ENCODE peak calls at places on chromosome 21, in eight cellular contexts. D is transverse colon; J is left lung; V is tibial artery; U is gastrocnemius medialis; Y is CD8-positive, alpha-beta T cell; N is aorta; B is PC-9. P is an unnamed sample. For H3K4me1, the result is how much of the 10 kb centered on the place peaks cover.

GRCh38 chr21:44713846-44714245 is 2.5 kb upstream of the TSPEAR start:
- DNase-seq in D (no peak), J (no peak), V (no peak), U (no peak), Y (no peak), N (no peak), B (no peak), P (peak)

GRCh38 chr21:32806810-32807386 is 35.3 kb upstream of the PAXBP1 start:
- DNase-seq in D (no peak), J (no peak), V (no peak), U (no peak), Y (no peak), N (no peak), B (no peak), P (no peak)

GRCh38 chr21:44751186-44751798 is 39.9 kb upstream of the TSPEAR start:
- DNase-seq in D (no peak), J (no peak), V (no peak), U (no peak), Y (no peak), N (no peak), B (no peak), P (no peak)

GRCh38 chr21:45998276-45998701 is 16.7 kb downstream of the COL6A1 start:
- DNase-seq in D (no peak), J (peak), V (peak), U (no peak), Y (no peak), N (peak), B (no peak), P (no peak)

GRCh38 chr21:44723177-44724131 is 12.1 kb upstream of the TSPEAR start:
- DNase-seq in D (no peak), J (no peak), V (no peak), U (no peak), Y (no peak), N (no peak), B (no peak), P (no peak)

GRCh38 chr21:45098867-45099266 is 24.5 kb downstream of the ADARB1 start:
- DNase-seq in D (no peak), J (no peak), V (no peak), U (no peak), Y (no peak), N (no peak), B (no peak), P (no peak)

GRCh38 chr21:29022141-29022540 is 2.3 kb upstream of the USP16 start:
- DNase-seq in D (no peak), J (no peak), V (no peak), U (no peak), Y (no peak), N (no peak), B (no peak), P (no peak)

GRCh38 chr21:32728455-32729237 is 833 bp upstream of the SYNJ1 start:
- DNase-seq in D (no peak), J (no peak), V (no peak), U (no peak), Y (no peak), N (no peak), B (no peak), P (no peak)

GRCh38 chr21:45234127-45234526 is 53.6 kb downstream of the POFUT2 start:
- DNase-seq in D (no peak), J (no peak), V (no peak), U (no peak), Y (no peak), N (no peak), B (no peak), P (no peak)

GRCh38 chr21:25464275-25464674 is 143.0 kb downstream of the MRPL39 start:
- DNase-seq in D (no peak), J (no peak), V (no peak), U (no peak), Y (no peak), N (no peak), B (no peak), P (no peak)

GRCh38 chr21:45256912-45257672 is 30.6 kb downstream of the POFUT2 start:
- DNase-seq in D (no peak), J (no peak), V (peak), U (no peak), Y (no peak), N (no peak), B (no peak), P (no peak)

GRCh38 chr21:31727181-31727580 is 4.7 kb downstream of the SCAF4 start:
- DNase-seq in D (no peak), J (no peak), V (no peak), U (no peak), Y (no peak), N (no peak), B (no peak), P (no peak)

GRCh38 chr21:44529503-44530125 is 10.4 kb downstream of the KRTAP10-1 start:
- DNase-seq in D (no peak), J (peak), V (peak), U (no peak), Y (no peak), N (peak), B (no peak), P (peak)

GRCh38 chr21:23936224-23936623 is 1671.1 kb downstream of the MRPL39 start:
- DNase-seq in D (no peak), J (no peak), V (no peak), U (no peak), Y (no peak), N (no peak), B (no peak), P (no peak)

GRCh38 chr21:26933448-26933847 is 33.4 kb downstream of the ADAMTS5 start:
- DNase-seq in D (no peak), J (no peak), V (no peak), U (no peak), Y (no peak), N (no peak), B (no peak), P (no peak)

GRCh38 chr21:46247699-46248460 is 19.3 kb upstream of the LSS start:
- DNase-seq in D (no peak), J (no peak), V (no peak), U (no peak), Y (no peak), N (no peak), B (no peak), P (no peak)

GRCh38 chr21:45390121-45390751 is 14.7 kb upstream of the COL18A1 start:
- DNase-seq in D (no peak), J (no peak), V (peak), U (peak), Y (no peak), N (peak), B (no peak), P (peak)

GRCh38 chr21:45002381-45003204 is 62.8 kb downstream of the SLX9 start:
- DNase-seq in D (no peak), J (no peak), V (peak), U (peak), Y (no peak), N (peak), B (no peak), P (no peak)

GRCh38 chr21:21614966-21615365 is 616.8 kb downstream of the NCAM2 start:
- DNase-seq in D (no peak), J (no peak), V (no peak), U (no peak), Y (no peak), N (no peak), B (no peak), P (no peak)

GRCh38 chr21:25970254-25970930 is 200.2 kb downstream of the APP start:
- DNase-seq in D (no peak), J (no peak), V (no peak), U (no peak), Y (no peak), N (no peak), B (no peak), P (no peak)

GRCh38 chr21:34924194-34924593 is 124.9 kb downstream of the RUNX1 start:
- DNase-seq in D (no peak), J (no peak), V (no peak), U (no peak), Y (no peak), N (no peak), B (no peak), P (no peak)

GRCh38 chr21:46334351-46335140 is 10.6 kb downstream of the PCNT start:
- DNase-seq in D (no peak), J (no peak), V (no peak), U (no peak), Y (no peak), N (peak), B (no peak), P (no peak)

GRCh38 chr21:45302082-45303061 is 14.7 kb upstream of the POFUT2 start:
- DNase-seq in D (peak), J (peak), V (peak), U (peak), Y (peak), N (peak), B (no peak), P (peak)

GRCh38 chr21:37220433-37220980 is 46.6 kb downstream of the VPS26C start:
- DNase-seq in D (peak), J (no peak), V (no peak), U (no peak), Y (no peak), N (no peak), B (no peak), P (no peak)

GRCh38 chr21:37245151-37245550 is 22.0 kb downstream of the VPS26C start:
- DNase-seq in D (no peak), J (no peak), V (no peak), U (no peak), Y (no peak), N (no peak), B (no peak), P (no peak)

GRCh38 chr21:45874716-45875415 is 106.7 kb upstream of the COL6A1 start:
- DNase-seq in D (peak), J (peak), V (peak), U (peak), Y (no peak), N (peak), B (peak), P (peak)

GRCh38 chr21:18030248-18030647 is 211.1 kb upstream of the C21orf91 start:
- DNase-seq in D (no peak), J (no peak), V (no peak), U (no peak), Y (no peak), N (no peak), B (no peak), P (no peak)

GRCh38 chr21:34276711-34277425 is 86.9 kb upstream of the KCNE2 start:
- DNase-seq in D (no peak), J (no peak), V (no peak), U (no peak), Y (no peak), N (no peak), B (no peak), P (no peak)

GRCh38 chr21:45048026-45048698 is 26.2 kb upstream of the ADARB1 start:
- DNase-seq in D (no peak), J (no peak), V (no peak), U (no peak), Y (no peak), N (no peak), B (no peak), P (no peak)

GRCh38 chr21:34770581-34770980 is 101.8 kb downstream of the CLIC6 start:
- DNase-seq in D (no peak), J (no peak), V (no peak), U (no peak), Y (no peak), N (no peak), B (no peak), P (no peak)

GRCh38 chr21:22174746-22175145 is 1176.5 kb downstream of the NCAM2 start:
- DNase-seq in D (no peak), J (no peak), V (no peak), U (no peak), Y (no peak), N (no peak), B (no peak), P (no peak)

GRCh38 chr21:34808569-34809204 is 139.9 kb downstream of the CLIC6 start:
- DNase-seq in D (no peak), J (no peak), V (no peak), U (peak), Y (no peak), N (no peak), B (no peak), P (no peak)

GRCh38 chr21:45292399-45293213 is 4.9 kb upstream of the POFUT2 start:
- DNase-seq in D (peak), J (peak), V (peak), U (peak), Y (peak), N (peak), B (peak), P (peak)

GRCh38 chr21:41899431-41900202 is 20.5 kb upstream of the PRDM15 start:
- DNase-seq in D (no peak), J (no peak), V (no peak), U (no peak), Y (no peak), N (no peak), B (no peak), P (no peak)
- H3K27ac ChIP-seq in D (no peak), J (no peak), V (no peak), U (no peak), Y (no peak), N (no peak), B (no peak), P (no peak)

DNA sequence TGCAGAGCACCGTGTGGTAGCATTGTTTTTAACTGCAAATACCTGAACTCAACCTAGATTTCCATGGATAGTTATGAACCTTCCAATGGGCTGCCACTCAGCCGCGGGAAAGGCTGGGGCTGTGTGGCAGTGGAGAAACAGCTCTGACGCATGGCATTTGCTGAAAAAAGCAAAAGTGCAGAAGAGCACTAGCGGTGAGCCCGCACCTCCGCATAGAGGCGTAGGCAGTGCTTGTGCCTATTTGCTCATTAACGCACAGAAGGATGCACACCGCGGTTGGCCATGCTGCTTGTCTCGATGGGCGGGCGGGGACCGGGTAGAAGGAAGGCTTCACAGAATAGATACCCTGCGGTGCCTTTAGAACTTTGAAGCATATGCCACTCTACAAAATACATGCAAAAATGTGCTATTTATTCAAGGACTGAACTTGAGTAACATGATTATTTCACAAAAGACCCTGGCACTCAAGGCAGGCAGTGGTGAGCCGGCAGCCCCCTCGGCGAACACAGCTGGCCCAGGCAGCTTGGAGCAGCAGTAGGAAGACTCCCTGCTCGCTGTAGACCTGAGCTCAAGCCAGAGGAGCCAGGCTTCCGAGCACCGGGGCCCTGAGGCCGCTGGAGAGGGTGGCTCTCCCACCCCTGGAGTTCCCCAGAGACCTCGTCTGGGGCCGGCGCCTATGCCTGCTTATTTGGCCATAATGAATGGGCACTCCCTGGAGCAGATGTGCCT is 71.6 kb downstream of the SIK1 start:
- DNase-seq in D (no peak), J (no peak), V (no peak), U (no peak), Y (no peak), N (no peak), B (no peak), P (no peak)
- H3K4me3 ChIP-seq in D (no peak), J (no peak), V (no peak), U (no peak), Y (no peak), N (no peak), B (no peak), P (no peak)

GRCh38 chr21:15355066-15355465 is 290.3 kb upstream of the NRIP1 start:
- DNase-seq in D (no peak), J (no peak), V (no peak), U (no peak), Y (no peak), N (no peak), B (no peak), P (no peak)
- H3K4me1 ChIP-seq in D (under half), J (under half), V (under half), U (under half), Y (under half), N (under half), B (under half), P (under half)

GRCh38 chr21:36183144-36183795 is 26.6 kb downstream of the DOP1B start:
- DNase-seq in D (no peak), J (no peak), V (no peak), U (no peak), Y (no peak), N (no peak), B (peak), P (no peak)

GRCh38 chr21:36175771-36176565 is 19.3 kb downstream of the DOP1B start:
- DNase-seq in D (no peak), J (no peak), V (no peak), U (no peak), Y (no peak), N (no peak), B (no peak), P (no peak)

GRCh38 chr21:36180963-36181362 is 24.3 kb downstream of the DOP1B start:
- DNase-seq in D (no peak), J (no peak), V (no peak), U (no peak), Y (no peak), N (no peak), B (no peak), P (no peak)

GRCh38 chr21:36178349-36178748 is 21.7 kb downstream of the DOP1B start:
- DNase-seq in D (no peak), J (no peak), V (no peak), U (no peak), Y (no peak), N (no peak), B (no peak), P (no peak)

DNA sequence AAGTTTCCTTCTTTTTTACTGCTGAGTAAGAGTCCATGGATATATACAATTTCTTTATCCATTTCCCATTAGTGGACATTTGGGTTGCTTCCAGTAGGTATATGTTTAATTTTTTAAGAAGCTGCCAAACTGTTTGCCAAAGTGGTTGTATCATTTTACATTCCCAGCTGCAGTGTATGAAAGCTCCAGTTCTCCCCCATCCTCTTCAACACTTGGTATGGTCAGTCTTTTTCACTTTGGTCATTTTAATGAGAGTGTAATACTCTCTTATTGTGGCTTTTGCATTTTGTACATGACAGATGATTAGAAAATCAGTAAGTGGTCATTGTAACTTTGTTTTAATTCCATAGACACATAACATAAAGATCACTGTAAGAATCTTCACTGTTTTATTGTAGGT is 22.5 kb downstream of the DOP1B start:
- DNase-seq in D (no peak), J (no peak), V (no peak), U (no peak), Y (no peak), N (no peak), B (no peak), P (no peak)
- H3K27ac ChIP-seq in D (no peak), J (no peak), V (no peak), U (no peak), Y (no peak), N (no peak), B (no peak), P (no peak)

DNA sequence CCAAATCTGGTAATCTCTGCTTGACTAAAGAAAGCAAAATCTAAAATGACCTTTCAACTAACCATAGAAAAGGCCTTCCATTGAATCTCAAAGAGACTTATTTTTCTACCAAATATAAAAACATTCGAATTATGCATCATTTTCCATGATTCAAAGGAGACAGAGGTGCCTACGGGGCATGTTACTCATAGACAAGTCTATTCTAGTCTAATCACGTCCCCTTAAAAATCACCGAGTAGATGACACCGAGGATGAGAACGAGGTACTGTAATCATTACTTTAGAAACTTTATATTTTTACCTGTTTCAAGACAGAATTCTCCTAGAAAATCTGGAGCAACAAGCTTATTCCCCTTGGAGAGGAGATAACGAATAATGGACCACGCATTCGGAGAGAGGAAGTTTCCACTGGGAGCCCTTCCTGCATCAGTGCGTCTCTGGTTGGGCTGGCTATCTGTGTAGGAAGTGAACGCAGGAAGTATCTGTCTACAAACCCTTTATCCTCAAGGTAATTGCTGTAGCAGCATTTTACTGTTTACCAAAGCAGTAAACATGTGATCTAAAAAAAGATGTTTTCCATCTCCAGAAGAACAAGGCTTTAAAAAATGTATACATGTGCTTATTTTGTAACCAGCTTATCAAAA is 9.5 kb downstream of the ERG start:
- DNase-seq in D (no peak), J (no peak), V (no peak), U (no peak), Y (no peak), N (no peak), B (no peak), P (no peak)
- H3K4me3 ChIP-seq in D (no peak), J (no peak), V (no peak), U (no peak), Y (no peak), N (no peak), B (no peak), P (no peak)

P was measured in uterus.